ENCODE peak calls at places on chromosomes 2 and 18, in five cellular contexts. X is HCT116, F is cardiac muscle cell, C is HepG2, I is left lung. P is an unnamed sample.

GRCh38 chr2:237591379-237591881 is 896 bp upstream of the RAB17 start:
- DNase-seq in C (no peak), X (peak), F (peak), I (no peak), P (no peak)

GRCh38 chr2:127857494-127857818 is 499 bp downstream of the POLR2D start:
- DNase-seq in X (no peak), F (no peak), C (no peak), I (no peak), P (peak)

GRCh38 chr2:135987441-135987840 is 2.0 kb upstream of the DARS1 start:
- DNase-seq in C (no peak), F (no peak), X (no peak), I (no peak), P (no peak)

GRCh38 chr2:105581568-105581944 is 163.2 kb upstream of the NCK2 start:
- DNase-seq in F (no peak), I (no peak), X (no peak), C (no peak), P (no peak)

GRCh38 chr18:32200766-32201165 is 10.9 kb downstream of the MEP1B start:
- DNase-seq in I (no peak), X (no peak), C (no peak), F (peak), P (no peak)

GRCh38 chr2:3108710-3109702 is 268.6 kb downstream of the EIPR1 start:
- DNase-seq in X (no peak), F (no peak), I (no peak), C (no peak), P (no peak)

GRCh38 chr18:12048827-12049175 is 44.8 kb upstream of the ANKRD62 start:
- DNase-seq in C (no peak), F (peak), I (no peak), X (no peak), P (no peak)

GRCh38 chr2:230921806-230922595 is 3.0 kb downstream of the GPR55 start:
- DNase-seq in F (no peak), I (no peak), X (no peak), C (no peak), P (no peak)

GRCh38 chr18:26544459-26544858 is 3.9 kb downstream of the KCTD1 start:
- DNase-seq in I (no peak), F (no peak), X (no peak), C (no peak), P (no peak)

GRCh38 chr2:160010361-160011145 is 51.9 kb downstream of the PLA2R1 start:
- DNase-seq in C (no peak), F (no peak), I (no peak), X (no peak), P (no peak)

GRCh38 chr2:229713371-229714079 is 830 bp downstream of the DNER start:
- DNase-seq in X (no peak), C (no peak), I (peak), F (peak), P (peak)
- TF ChIP-seq CTCF in X (no peak), C (peak), I (no peak), F (no peak), P (peak)

DNA sequence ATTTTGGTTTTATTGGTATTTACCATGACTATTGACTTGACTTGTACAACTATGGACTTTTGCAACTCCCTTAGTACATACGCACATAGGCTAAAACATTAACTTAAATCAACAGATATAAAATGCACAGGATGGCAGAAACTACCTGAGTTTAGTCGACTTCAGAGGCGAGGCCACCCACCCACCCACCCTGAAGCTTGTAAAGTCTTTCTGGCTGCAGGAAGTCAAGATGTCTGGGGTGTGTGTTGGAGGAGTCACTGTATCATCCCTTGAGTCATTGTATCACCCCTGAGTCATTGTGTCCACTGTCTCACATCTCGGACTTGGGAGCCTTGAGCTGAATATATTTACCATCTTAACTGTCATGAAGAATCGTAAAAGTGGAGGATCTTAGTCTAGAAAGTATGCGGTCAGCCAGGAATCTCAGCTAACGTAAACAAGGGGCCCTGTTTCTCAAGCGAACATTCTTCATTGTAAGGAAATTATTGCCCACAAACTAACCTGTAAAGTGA is 140.0 kb upstream of the ST6GAL2 start:
- DNase-seq in X (no peak), C (no peak), F (no peak), I (no peak), P (no peak)
- H3K27ac ChIP-seq in X (no peak), C (no peak), F (no peak), I (no peak), P (no peak)

DNA sequence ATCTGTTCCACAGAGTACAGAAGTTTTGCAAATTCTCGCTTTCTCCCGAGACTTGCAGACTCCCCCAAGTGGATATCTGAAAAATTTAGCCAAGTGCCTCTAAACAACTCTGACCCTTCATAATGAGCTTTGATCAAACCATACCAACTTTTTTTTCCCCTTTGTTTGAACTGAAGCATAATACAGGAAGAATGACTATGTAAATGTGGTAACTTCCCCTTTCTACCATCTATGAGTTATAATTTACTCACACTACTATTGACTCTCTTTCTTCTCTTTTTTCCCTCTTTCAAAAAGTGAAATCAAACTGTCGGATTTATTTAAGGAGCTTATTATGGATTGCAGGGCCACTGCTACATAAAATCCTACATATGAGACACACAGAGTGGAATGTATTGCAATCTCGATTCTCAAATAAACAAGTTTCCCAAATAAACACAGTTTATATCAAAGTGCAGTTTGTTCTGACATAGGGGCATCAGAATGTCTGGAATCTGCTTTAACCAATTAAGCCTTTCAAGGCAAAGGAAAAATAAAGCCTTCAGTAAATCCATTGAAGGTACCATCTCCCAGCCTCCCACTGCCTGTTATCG is 1.4 kb upstream of the ZNF804A start:
- DNase-seq in C (peak), X (peak), I (no peak), F (peak), P (peak)
- TF ChIP-seq CTCF in C (no peak), X (peak), I (no peak), F (peak), P (no peak)

GRCh38 chr2:112087346-112088020 is 32.4 kb downstream of the TMEM87B start:
- DNase-seq in C (no peak), X (no peak), F (no peak), I (no peak), P (no peak)

GRCh38 chr2:112085382-112085730 is 30.3 kb downstream of the TMEM87B start:
- DNase-seq in F (no peak), X (no peak), I (no peak), C (no peak), P (no peak)

GRCh38 chr2:112089375-112089774 is 34.3 kb downstream of the TMEM87B start:
- DNase-seq in C (no peak), F (no peak), X (no peak), I (no peak), P (no peak)

GRCh38 chr2:112084689-112085381 is 29.8 kb downstream of the TMEM87B start:
- DNase-seq in I (no peak), X (no peak), F (no peak), C (peak), P (no peak)

GRCh38 chr2:112085916-112086669 is 31.0 kb downstream of the TMEM87B start:
- DNase-seq in I (no peak), C (no peak), X (no peak), F (no peak), P (no peak)
- H3K27ac ChIP-seq in I (no peak), C (no peak), X (no peak), F (no peak), P (no peak)

GRCh38 chr18:49784427-49785185 is 28.7 kb downstream of the ACAA2 start:
- DNase-seq in X (no peak), I (no peak), C (no peak), F (no peak), P (no peak)
- TF ChIP-seq CTCF in X (peak), I (no peak), C (no peak), F (peak), P (no peak)

GRCh38 chr2:69306897-69307695 is 79.9 kb downstream of the GFPT1 start:
- DNase-seq in I (peak), X (peak), F (peak), C (peak), P (peak)

GRCh38 chr2:69305166-69305565 is 81.9 kb downstream of the GFPT1 start:
- DNase-seq in C (no peak), F (no peak), I (no peak), X (no peak), P (no peak)

GRCh38 chr2:69305712-69306611 is 81.1 kb downstream of the GFPT1 start:
- DNase-seq in I (peak), F (peak), X (no peak), C (no peak), P (no peak)

GRCh38 chr2:69307696-69308064 is 79.3 kb downstream of the GFPT1 start:
- DNase-seq in F (no peak), C (no peak), I (no peak), X (no peak), P (no peak)

GRCh38 chr2:69306612-69306896 is 80.5 kb downstream of the GFPT1 start:
- DNase-seq in I (no peak), X (no peak), C (no peak), F (no peak), P (no peak)
- H3K27ac ChIP-seq in I (peak), X (no peak), C (no peak), F (no peak), P (peak)

DNA sequence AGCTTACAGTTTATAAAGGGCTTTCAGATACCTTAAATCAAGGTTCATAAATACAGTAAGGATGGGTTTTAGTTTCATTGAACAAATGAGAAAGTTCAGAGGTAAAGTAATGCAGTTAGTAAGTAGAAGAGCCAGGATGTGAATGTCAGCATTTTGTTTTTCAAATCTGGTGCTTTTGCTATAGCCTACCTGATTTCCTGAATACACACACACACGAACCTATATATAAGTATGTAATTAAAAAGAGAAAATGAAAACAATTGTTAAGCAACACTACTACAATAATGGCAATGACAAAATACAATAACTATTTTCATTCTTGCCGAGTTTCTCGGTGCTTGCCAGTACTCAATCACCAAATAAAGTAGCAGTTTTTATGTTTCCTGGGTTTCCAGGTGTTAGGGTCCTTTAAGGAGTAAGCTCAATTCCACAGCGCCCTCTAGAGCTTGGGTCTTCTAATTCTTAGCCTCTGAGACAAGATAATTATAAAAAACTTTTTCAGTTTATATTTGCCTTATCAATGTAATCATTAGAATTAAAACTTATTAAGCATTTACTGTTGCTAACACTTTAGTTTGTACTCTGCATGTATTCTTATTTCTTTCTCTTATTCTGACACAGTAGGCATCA is 512.9 kb upstream of the ACVR2A start:
- DNase-seq in X (peak), C (peak), I (no peak), F (peak), P (peak)
- TF ChIP-seq CTCF in X (peak), C (peak), I (no peak), F (peak), P (peak)

P was measured in RWPE1.